ENCODE peak calls at places on chromosomes 11 and 22, in ten cellular contexts. One of them, this sample, is unnamed.
A peak's percentile ranks its signal among the peaks of the same experiment; 100 is the strongest.

GRCh38 chr11:133900176-133901105 is 55.1 kb upstream of the SPATA19 start:
- DNase-seq in psoas muscle: no peak
- DNase-seq in cardiac muscle cell: no peak
- DNase-seq in upper lobe of left lung: no peak
- DNase-seq in NT2/D1: no peak
- DNase-seq in lung: no peak
- DNase-seq in adrenal gland: no peak
- DNase-seq in fibroblast of lung: no peak
- DNase-seq in pancreas: no peak
- DNase-seq in astrocyte: no peak
- DNase-seq in this sample: no peak

GRCh38 chr22:47168900-47169800 is 406.7 kb downstream of the TBC1D22A start:
- DNase-seq in psoas muscle: peak; percentile 31
- DNase-seq in cardiac muscle cell: no peak
- DNase-seq in upper lobe of left lung: peak; percentile 58
- DNase-seq in NT2/D1: peak; percentile 11
- DNase-seq in lung: no peak
- DNase-seq in adrenal gland: peak; percentile 13
- DNase-seq in fibroblast of lung: no peak
- DNase-seq in pancreas: peak; percentile 16
- DNase-seq in astrocyte: no peak
- DNase-seq in this sample: no peak

GRCh38 chr11:3058753-3059664 is 1.8 kb upstream of the CARS1 start:
- DNase-seq in psoas muscle: no peak
- DNase-seq in cardiac muscle cell: no peak
- DNase-seq in upper lobe of left lung: no peak
- DNase-seq in NT2/D1: peak; percentile 11
- DNase-seq in lung: no peak
- DNase-seq in adrenal gland: no peak
- DNase-seq in fibroblast of lung: peak; percentile 86
- DNase-seq in pancreas: no peak
- DNase-seq in astrocyte: peak; percentile 81
- DNase-seq in this sample: no peak

GRCh38 chr22:32325416-32325801 is 32.3 kb upstream of the RFPL3 start:
- DNase-seq in psoas muscle: no peak
- DNase-seq in cardiac muscle cell: peak; percentile 13
- DNase-seq in upper lobe of left lung: no peak
- DNase-seq in NT2/D1: no peak
- DNase-seq in lung: no peak
- DNase-seq in adrenal gland: peak; percentile 33
- DNase-seq in fibroblast of lung: no peak
- DNase-seq in pancreas: no peak
- DNase-seq in astrocyte: no peak
- DNase-seq in this sample: no peak

GRCh38 chr22:49230194-49230577 is 597.5 kb downstream of the BRD1 start:
- DNase-seq in psoas muscle: no peak
- DNase-seq in cardiac muscle cell: peak; percentile 66
- DNase-seq in upper lobe of left lung: no peak
- DNase-seq in NT2/D1: peak; percentile 20
- DNase-seq in lung: peak; percentile 22
- DNase-seq in adrenal gland: no peak
- DNase-seq in fibroblast of lung: no peak
- DNase-seq in pancreas: no peak
- DNase-seq in astrocyte: no peak
- DNase-seq in this sample: no peak

GRCh38 chr22:30045901-30046715 is 34.2 kb upstream of the HORMAD2 start:
- DNase-seq in psoas muscle: no peak
- DNase-seq in cardiac muscle cell: no peak
- DNase-seq in upper lobe of left lung: peak; percentile 58
- DNase-seq in NT2/D1: no peak
- DNase-seq in lung: no peak
- DNase-seq in adrenal gland: no peak
- DNase-seq in fibroblast of lung: no peak
- DNase-seq in pancreas: no peak
- DNase-seq in astrocyte: no peak
- DNase-seq in this sample: no peak

GRCh38 chr11:85685820-85686459 is at the start of gene CCDC89:
- DNase-seq in psoas muscle: peak; percentile 85
- DNase-seq in cardiac muscle cell: peak; percentile 37
- DNase-seq in upper lobe of left lung: no peak
- DNase-seq in NT2/D1: no peak
- DNase-seq in lung: peak; percentile 52
- DNase-seq in adrenal gland: peak; percentile 68
- DNase-seq in fibroblast of lung: peak; percentile 99
- DNase-seq in pancreas: no peak
- DNase-seq in astrocyte: peak; percentile 98
- DNase-seq in this sample: peak; percentile 10

GRCh38 chr22:47762141-47762540 is 999.7 kb downstream of the TBC1D22A start:
- DNase-seq in psoas muscle: no peak
- DNase-seq in cardiac muscle cell: no peak
- DNase-seq in upper lobe of left lung: no peak
- DNase-seq in NT2/D1: no peak
- DNase-seq in lung: no peak
- DNase-seq in adrenal gland: no peak
- DNase-seq in fibroblast of lung: no peak
- DNase-seq in pancreas: no peak
- DNase-seq in astrocyte: no peak
- DNase-seq in this sample: no peak

GRCh38 chr22:22045576-22046335 is 63.2 kb upstream of the TOP3B start:
- DNase-seq in psoas muscle: no peak
- DNase-seq in cardiac muscle cell: no peak
- DNase-seq in upper lobe of left lung: no peak
- DNase-seq in NT2/D1: no peak
- DNase-seq in lung: no peak
- DNase-seq in adrenal gland: no peak
- DNase-seq in fibroblast of lung: no peak
- DNase-seq in pancreas: no peak
- DNase-seq in astrocyte: no peak
- DNase-seq in this sample: no peak

GRCh38 chr11:8808226-8808585 is 102.8 kb upstream of the AKIP1 start:
- DNase-seq in psoas muscle: no peak
- DNase-seq in cardiac muscle cell: peak; percentile 24
- DNase-seq in upper lobe of left lung: no peak
- DNase-seq in NT2/D1: no peak
- DNase-seq in lung: no peak
- DNase-seq in adrenal gland: no peak
- DNase-seq in fibroblast of lung: no peak
- DNase-seq in pancreas: no peak
- DNase-seq in astrocyte: no peak
- DNase-seq in this sample: no peak

DNA sequence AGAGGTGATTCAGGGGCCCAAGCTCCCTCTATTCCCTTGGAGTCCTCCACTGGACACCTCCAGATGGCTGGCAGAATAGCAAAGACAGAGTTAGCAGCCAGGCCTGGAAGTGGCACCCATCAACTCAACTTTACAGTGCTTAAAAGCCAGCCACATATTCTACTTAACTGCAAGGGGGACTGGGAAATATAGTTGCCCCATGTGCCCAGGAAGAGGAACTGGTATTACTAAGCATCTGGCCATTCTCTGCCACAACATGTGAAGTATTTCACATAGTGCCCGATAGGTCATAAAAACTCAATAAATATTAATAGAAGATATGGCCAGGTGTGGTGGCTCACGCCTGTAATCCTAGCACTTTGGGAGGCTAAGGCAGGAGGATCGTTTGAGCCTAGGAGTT is 5.5 kb upstream of the IL10RA start:
- DNase-seq in psoas muscle: no peak
- DNase-seq in cardiac muscle cell: no peak
- DNase-seq in upper lobe of left lung: no peak
- DNase-seq in NT2/D1: no peak
- DNase-seq in lung: peak; percentile 22
- DNase-seq in adrenal gland: no peak
- DNase-seq in fibroblast of lung: no peak
- DNase-seq in pancreas: no peak
- DNase-seq in astrocyte: no peak
- DNase-seq in this sample: no peak
- H3K4me1 ChIP-seq in psoas muscle: no peaks in the 10 kb centered on the region
- H3K4me1 ChIP-seq in cardiac muscle cell: no peaks in the 10 kb centered on the region
- H3K4me1 ChIP-seq in upper lobe of left lung: peaks cover 15% of the 10 kb centered on the region
- H3K4me1 ChIP-seq in NT2/D1: no peaks in the 10 kb centered on the region
- H3K4me1 ChIP-seq in lung: peaks cover 4% of the 10 kb centered on the region
- H3K4me1 ChIP-seq in adrenal gland: no peaks in the 10 kb centered on the region
- H3K4me1 ChIP-seq in fibroblast of lung: no peaks in the 10 kb centered on the region
- H3K4me1 ChIP-seq in pancreas: no peaks in the 10 kb centered on the region
- H3K4me1 ChIP-seq in astrocyte: no peaks in the 10 kb centered on the region
- H3K4me1 ChIP-seq in this sample: peaks cover 3% of the 10 kb centered on the region

GRCh38 chr11:114083256-114084252 is 24.0 kb downstream of the ZBTB16 start:
- DNase-seq in psoas muscle: peak; percentile 53
- DNase-seq in cardiac muscle cell: no peak
- DNase-seq in upper lobe of left lung: no peak
- DNase-seq in NT2/D1: no peak
- DNase-seq in lung: no peak
- DNase-seq in adrenal gland: no peak
- DNase-seq in fibroblast of lung: no peak
- DNase-seq in pancreas: no peak
- DNase-seq in astrocyte: no peak
- DNase-seq in this sample: no peak
- H3K4me1 ChIP-seq in psoas muscle: peaks cover 100% of the 10 kb centered on the region
- H3K4me1 ChIP-seq in cardiac muscle cell: peaks cover 12% of the 10 kb centered on the region
- H3K4me1 ChIP-seq in upper lobe of left lung: peaks cover 98% of the 10 kb centered on the region
- H3K4me1 ChIP-seq in NT2/D1: peaks cover 2% of the 10 kb centered on the region
- H3K4me1 ChIP-seq in lung: peaks cover 56% of the 10 kb centered on the region
- H3K4me1 ChIP-seq in adrenal gland: peaks cover 81% of the 10 kb centered on the region
- H3K4me1 ChIP-seq in fibroblast of lung: no peaks in the 10 kb centered on the region
- H3K4me1 ChIP-seq in pancreas: peaks cover 76% of the 10 kb centered on the region
- H3K4me1 ChIP-seq in astrocyte: peaks cover 2% of the 10 kb centered on the region
- H3K4me1 ChIP-seq in this sample: peaks cover 22% of the 10 kb centered on the region

DNA sequence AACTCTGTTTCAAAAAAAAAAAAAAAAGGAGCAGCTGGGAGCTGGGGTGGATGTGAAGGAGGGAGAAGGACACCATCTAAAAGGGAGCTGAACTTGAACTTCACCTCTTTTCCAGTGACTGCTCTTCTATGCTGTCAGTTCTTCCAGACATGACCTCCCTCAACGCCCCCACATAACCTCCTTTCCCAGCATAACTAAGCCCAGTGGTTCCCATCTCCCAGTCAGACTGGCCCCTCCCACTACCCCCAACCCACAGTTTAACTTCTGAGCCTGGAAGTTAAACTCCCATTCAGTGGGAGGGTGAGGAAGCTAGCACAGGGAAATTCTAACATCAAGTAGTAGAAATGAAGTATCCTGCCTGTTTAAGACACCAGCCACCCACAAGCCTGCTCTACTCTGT is 1.8 kb downstream of the ARHGAP1 start:
- DNase-seq in psoas muscle: no peak
- DNase-seq in cardiac muscle cell: no peak
- DNase-seq in upper lobe of left lung: no peak
- DNase-seq in NT2/D1: no peak
- DNase-seq in lung: no peak
- DNase-seq in adrenal gland: no peak
- DNase-seq in fibroblast of lung: no peak
- DNase-seq in pancreas: no peak
- DNase-seq in astrocyte: no peak
- DNase-seq in this sample: no peak
- H3K4me1 ChIP-seq in psoas muscle: peaks cover 56% of the 10 kb centered on the region
- H3K4me1 ChIP-seq in cardiac muscle cell: peaks cover 32% of the 10 kb centered on the region
- H3K4me1 ChIP-seq in upper lobe of left lung: peaks cover 31% of the 10 kb centered on the region
- H3K4me1 ChIP-seq in NT2/D1: peaks cover 11% of the 10 kb centered on the region
- H3K4me1 ChIP-seq in lung: peaks cover 14% of the 10 kb centered on the region
- H3K4me1 ChIP-seq in adrenal gland: peaks cover 42% of the 10 kb centered on the region
- H3K4me1 ChIP-seq in fibroblast of lung: peaks cover 12% of the 10 kb centered on the region
- H3K4me1 ChIP-seq in pancreas: no peaks in the 10 kb centered on the region
- H3K4me1 ChIP-seq in astrocyte: peaks cover 34% of the 10 kb centered on the region
- H3K4me1 ChIP-seq in this sample: peaks cover 87% of the 10 kb centered on the region

GRCh38 chr11:76664578-76665061 is 5.9 kb downstream of the LRRC32 start:
- DNase-seq in psoas muscle: no peak
- DNase-seq in cardiac muscle cell: no peak
- DNase-seq in upper lobe of left lung: no peak
- DNase-seq in NT2/D1: no peak
- DNase-seq in lung: no peak
- DNase-seq in adrenal gland: no peak
- DNase-seq in fibroblast of lung: no peak
- DNase-seq in pancreas: no peak
- DNase-seq in astrocyte: no peak
- DNase-seq in this sample: no peak
- H3K4me1 ChIP-seq in psoas muscle: no peaks in the 10 kb centered on the region
- H3K4me1 ChIP-seq in cardiac muscle cell: peaks cover 7% of the 10 kb centered on the region
- H3K4me1 ChIP-seq in upper lobe of left lung: peaks cover 27% of the 10 kb centered on the region
- H3K4me1 ChIP-seq in NT2/D1: peaks cover 13% of the 10 kb centered on the region
- H3K4me1 ChIP-seq in lung: peaks cover 9% of the 10 kb centered on the region
- H3K4me1 ChIP-seq in adrenal gland: no peaks in the 10 kb centered on the region
- H3K4me1 ChIP-seq in fibroblast of lung: peaks cover 6% of the 10 kb centered on the region
- H3K4me1 ChIP-seq in pancreas: no peaks in the 10 kb centered on the region
- H3K4me1 ChIP-seq in astrocyte: peaks cover 10% of the 10 kb centered on the region
- H3K4me1 ChIP-seq in this sample: peaks cover 56% of the 10 kb centered on the region

GRCh38 chr11:126115820-126116319 is 53.2 kb upstream of the CDON start:
- DNase-seq in psoas muscle: peak; percentile 71
- DNase-seq in cardiac muscle cell: no peak
- DNase-seq in upper lobe of left lung: peak; percentile 79
- DNase-seq in NT2/D1: no peak
- DNase-seq in lung: peak; percentile 79
- DNase-seq in adrenal gland: no peak
- DNase-seq in fibroblast of lung: peak; percentile 97
- DNase-seq in pancreas: peak; percentile 74
- DNase-seq in astrocyte: peak; percentile 83
- DNase-seq in this sample: no peak
- H3K4me1 ChIP-seq in psoas muscle: peaks cover 32% of the 10 kb centered on the region
- H3K4me1 ChIP-seq in cardiac muscle cell: peaks cover 20% of the 10 kb centered on the region
- H3K4me1 ChIP-seq in upper lobe of left lung: peaks cover 37% of the 10 kb centered on the region
- H3K4me1 ChIP-seq in NT2/D1: peaks cover 5% of the 10 kb centered on the region
- H3K4me1 ChIP-seq in lung: peaks cover 22% of the 10 kb centered on the region
- H3K4me1 ChIP-seq in adrenal gland: peaks cover 5% of the 10 kb centered on the region
- H3K4me1 ChIP-seq in fibroblast of lung: peaks cover 29% of the 10 kb centered on the region
- H3K4me1 ChIP-seq in pancreas: peaks cover 30% of the 10 kb centered on the region
- H3K4me1 ChIP-seq in astrocyte: peaks cover 24% of the 10 kb centered on the region
- H3K4me1 ChIP-seq in this sample: peaks cover 46% of the 10 kb centered on the region

DNA sequence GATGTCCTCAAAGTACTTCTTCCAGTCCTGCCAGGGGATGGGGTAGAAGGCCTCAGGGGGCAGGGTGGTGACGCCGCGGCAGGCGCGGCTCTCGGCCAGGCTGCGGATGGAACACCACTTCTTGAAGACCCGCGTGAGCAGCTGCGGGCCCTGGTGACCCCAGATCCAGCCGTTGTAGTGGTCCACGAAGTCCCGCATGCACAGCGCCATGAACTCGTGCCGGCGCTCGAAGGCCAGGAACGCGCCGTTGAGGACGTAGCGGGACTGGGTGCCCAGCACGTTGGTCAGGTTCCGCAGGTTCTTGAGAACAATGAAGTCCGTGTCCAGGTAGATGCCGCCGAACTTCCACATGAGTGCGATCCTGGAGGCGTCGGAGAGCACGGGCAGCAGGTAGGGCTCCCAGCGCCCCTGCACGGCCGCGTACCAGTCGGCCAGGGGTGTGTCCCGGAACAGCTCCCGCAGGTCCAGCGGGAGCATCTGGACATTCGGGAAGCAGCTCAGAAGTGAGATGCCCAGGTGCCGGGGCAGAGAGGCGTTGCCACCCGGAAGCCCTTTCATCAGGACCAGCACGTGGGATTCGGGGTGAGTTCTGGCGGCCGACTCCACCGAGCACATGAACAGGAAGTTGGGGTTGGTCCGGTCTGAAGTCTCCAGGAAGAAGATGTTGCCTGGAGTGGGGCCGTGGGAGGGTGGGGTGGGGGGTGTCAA is 27.5 kb downstream of the A4GALT start:
- DNase-seq in psoas muscle: peak; percentile 54
- DNase-seq in cardiac muscle cell: no peak
- DNase-seq in upper lobe of left lung: peak; percentile 79
- DNase-seq in NT2/D1: no peak
- DNase-seq in lung: no peak
- DNase-seq in adrenal gland: no peak
- DNase-seq in fibroblast of lung: no peak
- DNase-seq in pancreas: no peak
- DNase-seq in astrocyte: no peak
- DNase-seq in this sample: no peak
- H3K4me1 ChIP-seq in psoas muscle: peaks cover 60% of the 10 kb centered on the region
- H3K4me1 ChIP-seq in cardiac muscle cell: peaks cover 21% of the 10 kb centered on the region
- H3K4me1 ChIP-seq in upper lobe of left lung: peaks cover 19% of the 10 kb centered on the region
- H3K4me1 ChIP-seq in NT2/D1: peaks cover 5% of the 10 kb centered on the region
- H3K4me1 ChIP-seq in lung: peaks cover 12% of the 10 kb centered on the region
- H3K4me1 ChIP-seq in adrenal gland: peaks cover under 1% of the 10 kb centered on the region
- H3K4me1 ChIP-seq in fibroblast of lung: peaks cover 14% of the 10 kb centered on the region
- H3K4me1 ChIP-seq in pancreas: peaks cover under 1% of the 10 kb centered on the region
- H3K4me1 ChIP-seq in astrocyte: peaks cover 21% of the 10 kb centered on the region
- H3K4me1 ChIP-seq in this sample: peaks cover 37% of the 10 kb centered on the region

GRCh38 chr11:60989108-60989650 is 17.7 kb downstream of the CD6 start:
- DNase-seq in psoas muscle: no peak
- DNase-seq in cardiac muscle cell: no peak
- DNase-seq in upper lobe of left lung: no peak
- DNase-seq in NT2/D1: no peak
- DNase-seq in lung: no peak
- DNase-seq in adrenal gland: no peak
- DNase-seq in fibroblast of lung: no peak
- DNase-seq in pancreas: no peak
- DNase-seq in astrocyte: no peak
- DNase-seq in this sample: no peak
- H3K4me1 ChIP-seq in psoas muscle: no peaks in the 10 kb centered on the region
- H3K4me1 ChIP-seq in cardiac muscle cell: no peaks in the 10 kb centered on the region
- H3K4me1 ChIP-seq in upper lobe of left lung: no peaks in the 10 kb centered on the region
- H3K4me1 ChIP-seq in NT2/D1: no peaks in the 10 kb centered on the region
- H3K4me1 ChIP-seq in lung: no peaks in the 10 kb centered on the region
- H3K4me1 ChIP-seq in adrenal gland: no peaks in the 10 kb centered on the region
- H3K4me1 ChIP-seq in fibroblast of lung: peaks cover 3% of the 10 kb centered on the region
- H3K4me1 ChIP-seq in pancreas: no peaks in the 10 kb centered on the region
- H3K4me1 ChIP-seq in astrocyte: peaks cover 8% of the 10 kb centered on the region
- H3K4me1 ChIP-seq in this sample: peaks cover 15% of the 10 kb centered on the region